ENCODE peak calls at places on chromosomes 6 and 20, in seven cellular contexts. G, U, B, E, N, Z and X are unnamed samples.

GRCh38 chr20:2773812-2774211 is 26.6 kb downstream of the CPXM1 start:
- DNase-seq in N (no peak), U (no peak), E (no peak), B (no peak), Z (no peak), G (no peak), X (no peak)

GRCh38 chr6:54865091-54865631 is 18.6 kb downstream of the FAM83B start:
- DNase-seq in G (peak), B (no peak), U (no peak), E (no peak), N (no peak), Z (no peak), X (no peak)

GRCh38 chr6:15987569-15987968 is 141.3 kb upstream of the MYLIP start:
- DNase-seq in G (no peak), E (no peak), Z (no peak), B (peak), U (no peak), N (no peak), X (no peak)

GRCh38 chr6:70494833-70495232 is 71.9 kb upstream of the SDHAF4 start:
- DNase-seq in U (no peak), Z (no peak), N (no peak), E (no peak), G (no peak), B (no peak), X (no peak)

GRCh38 chr6:83270971-83271714 is 78.0 kb downstream of the RWDD2A start:
- DNase-seq in E (no peak), U (no peak), Z (no peak), G (no peak), B (peak), N (no peak), X (no peak)

GRCh38 chr6:37473364-37474095 is 26.2 kb downstream of the CCDC167 start:
- DNase-seq in U (no peak), N (no peak), Z (no peak), E (peak), B (peak), G (no peak), X (peak)

GRCh38 chr6:157460182-157460999 is 79.4 kb downstream of the ZDHHC14 start:
- DNase-seq in U (no peak), Z (no peak), N (no peak), G (no peak), E (no peak), B (peak), X (no peak)

GRCh38 chr6:147834377-147834776 is 325.9 kb downstream of the SAMD5 start:
- DNase-seq in Z (no peak), E (no peak), B (no peak), N (no peak), U (no peak), G (no peak), X (no peak)

GRCh38 chr6:77457720-77458349 is 5.5 kb downstream of the HTR1B start:
- DNase-seq in Z (no peak), G (peak), N (peak), E (peak), B (peak), U (no peak), X (peak)

GRCh38 chr6:15342114-15342513 is 96.2 kb downstream of the JARID2 start:
- DNase-seq in Z (no peak), B (no peak), E (no peak), G (peak), N (no peak), U (no peak), X (no peak)

GRCh38 chr6:105272783-105273182 is 93.0 kb upstream of the POPDC3 start:
- DNase-seq in N (no peak), B (peak), Z (no peak), E (no peak), G (peak), U (no peak), X (no peak)

GRCh38 chr6:27882624-27883023 is 29.6 kb downstream of the OR2B2 start:
- DNase-seq in B (no peak), Z (no peak), U (no peak), E (no peak), G (no peak), N (no peak), X (no peak)

GRCh38 chr20:59214083-59214482 is 50.5 kb downstream of the ZNF831 start:
- DNase-seq in E (no peak), U (no peak), G (no peak), N (no peak), B (no peak), Z (no peak), X (no peak)

GRCh38 chr6:170139531-170139930 is 151.3 kb downstream of the DLL1 start:
- DNase-seq in G (no peak), Z (no peak), U (no peak), E (no peak), N (no peak), B (no peak), X (no peak)

GRCh38 chr6:68778356-68779020 is 143.4 kb downstream of the ADGRB3 start:
- DNase-seq in U (no peak), B (peak), G (peak), Z (no peak), E (no peak), N (peak), X (no peak)

GRCh38 chr20:53556267-53556897 is 37.3 kb downstream of the ZNF217 start:
- DNase-seq in Z (no peak), N (no peak), U (no peak), B (no peak), G (no peak), E (no peak), X (no peak)

GRCh38 chr20:63544958-63545516 is 2.5 kb downstream of the SRMS start:
- DNase-seq in E (no peak), N (no peak), B (peak), U (no peak), Z (no peak), G (no peak), X (no peak)

GRCh38 chr20:41011551-41012067 is 17.0 kb upstream of the TOP1 start:
- DNase-seq in G (no peak), E (no peak), Z (no peak), B (no peak), U (no peak), N (no peak), X (no peak)

GRCh38 chr20:19540401-19540800 is 217.7 kb upstream of the RIN2 start:
- DNase-seq in E (no peak), G (no peak), N (no peak), Z (no peak), B (no peak), U (no peak), X (no peak)

GRCh38 chr6:35425284-35425683 is 26.9 kb upstream of the FANCE start:
- DNase-seq in E (peak), B (peak), N (no peak), Z (no peak), U (no peak), G (peak), X (peak)

GRCh38 chr6:82348130-82348529 is 15.5 kb upstream of the TPBG start:
- DNase-seq in Z (no peak), U (no peak), E (no peak), G (peak), N (no peak), B (no peak), X (no peak)

GRCh38 chr20:33731693-33732165 is at the start of gene ZNF341:
- DNase-seq in B (peak), U (peak), N (peak), E (peak), Z (peak), G (peak), X (peak)

GRCh38 chr6:142566628-142567396 is 265.0 kb downstream of the ADGRG6 start:
- DNase-seq in E (peak), N (peak), Z (no peak), B (peak), U (peak), G (peak), X (peak)

GRCh38 chr6:56047931-56048520 is 172.6 kb upstream of the BMP5 start:
- DNase-seq in Z (no peak), E (no peak), N (no peak), U (no peak), B (no peak), G (no peak), X (no peak)